ENCODE peak calls at places on chromosomes 16 and 17, in five cellular contexts. R is HFFc6, E is GM10248, N is heart right ventricle, I is tibial nerve. L is an unnamed sample.

GRCh38 chr16:89020068-89020924 is 43.3 kb upstream of the CBFA2T3 start:
- DNase-seq in R (no peak), E (peak), N (no peak), I (no peak), L (no peak)

GRCh38 chr16:12674096-12674495 is 129.6 kb downstream of the CPPED1 start:
- DNase-seq in R (peak), E (no peak), N (no peak), I (no peak), L (no peak)

GRCh38 chr17:44672479-44673093 is 16.3 kb downstream of the MEIOC start:
- DNase-seq in R (peak), E (peak), N (no peak), I (no peak), L (no peak)

GRCh38 chr16:50303605-50304466 is 37.5 kb downstream of the ADCY7 start:
- DNase-seq in R (no peak), E (no peak), N (no peak), I (no peak), L (peak)

GRCh38 chr16:85037050-85037410 is 9.4 kb downstream of the KIAA0513 start:
- DNase-seq in R (peak), E (no peak), N (no peak), I (no peak), L (no peak)

GRCh38 chr16:85018529-85019236 is 7.3 kb upstream of the ZDHHC7 start:
- DNase-seq in R (no peak), E (no peak), N (no peak), I (no peak), L (no peak)

GRCh38 chr16:53745126-53745525 is 41.2 kb downstream of the FTO start:
- DNase-seq in R (peak), E (no peak), N (no peak), I (no peak), L (no peak)

GRCh38 chr16:54342966-54343365 is 56.4 kb upstream of the IRX3 start:
- DNase-seq in R (peak), E (no peak), N (no peak), I (no peak), L (no peak)

GRCh38 chr16:67546091-67546501 is 16.2 kb upstream of the CTCF start:
- DNase-seq in R (no peak), E (no peak), N (no peak), I (no peak), L (no peak)

GRCh38 chr16:363110-364090 is 6.9 kb downstream of the MRPL28 start:
- DNase-seq in R (no peak), E (no peak), N (no peak), I (no peak), L (no peak)

GRCh38 chr16:8464979-8465378 is 125.3 kb downstream of the TMEM114 start:
- DNase-seq in R (no peak), E (no peak), N (no peak), I (no peak), L (no peak)

GRCh38 chr16:2520784-2521577 is 810 bp downstream of the AMDHD2 start:
- DNase-seq in R (no peak), E (peak), N (peak), I (no peak), L (peak)

GRCh38 chr16:2517954-2518605 is 2.1 kb upstream of the AMDHD2 start:
- DNase-seq in R (no peak), E (no peak), N (peak), I (no peak), L (no peak)

GRCh38 chr16:2520097-2520783 is at the start of gene AMDHD2:
- DNase-seq in R (peak), E (peak), N (peak), I (peak), L (peak)

GRCh38 chr16:2519711-2520080 is 475 bp upstream of the AMDHD2 start:
- DNase-seq in R (no peak), E (no peak), N (peak), I (no peak), L (no peak)

DNA sequence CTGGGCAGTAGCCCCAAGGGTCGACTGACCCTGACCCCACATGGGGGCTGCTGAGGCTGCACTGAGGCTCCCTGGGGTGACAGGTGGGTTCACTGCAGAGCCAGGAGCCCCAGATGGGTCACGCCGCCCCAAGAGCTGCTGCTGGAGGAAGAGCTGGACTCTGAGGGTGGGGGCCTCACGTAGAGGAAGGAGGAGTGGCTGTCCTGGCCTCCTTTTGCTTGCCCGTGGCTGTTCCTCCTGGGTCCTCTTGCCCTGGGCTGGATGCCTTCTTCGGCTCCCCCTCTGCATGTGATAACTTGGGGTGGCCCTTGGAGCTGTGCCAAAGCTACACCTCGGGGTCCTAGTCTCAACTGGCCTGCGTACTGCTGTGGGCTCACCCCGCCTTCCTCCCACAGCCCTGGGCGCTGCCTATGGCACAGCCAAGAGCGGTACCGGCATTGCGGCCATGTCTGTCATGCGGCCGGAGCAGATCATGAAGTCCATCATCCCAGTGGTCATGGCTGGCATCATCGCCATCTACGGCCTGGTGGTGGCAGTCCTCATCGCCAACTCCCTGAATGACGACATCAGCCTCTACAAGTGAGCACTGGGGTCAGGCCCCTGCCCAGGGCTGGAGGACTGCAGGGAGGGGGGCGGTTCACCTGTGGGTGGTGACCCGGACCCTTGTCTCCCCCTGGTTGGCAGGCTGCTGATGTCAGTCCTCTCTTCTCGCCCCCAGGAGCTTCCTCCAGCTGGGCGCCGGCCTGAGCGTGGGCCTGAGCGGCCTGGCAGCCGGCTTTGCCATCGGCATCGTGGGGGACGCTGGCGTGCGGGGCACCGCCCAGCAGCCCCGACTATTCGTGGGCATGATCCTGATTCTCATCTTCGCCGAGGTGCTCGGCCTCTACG is 1.1 kb upstream of the AMDHD2 start:
- DNase-seq in R (no peak), E (no peak), N (no peak), I (no peak), L (no peak)
- TF ChIP-seq CTCF in R (no peak), E (no peak), N (no peak), I (no peak), L (no peak)

GRCh38 chr16:81994485-81994884 is 16.8 kb downstream of the SDR42E1 start:
- DNase-seq in R (no peak), E (no peak), N (no peak), I (no peak), L (no peak)
- TF ChIP-seq CTCF in R (peak), E (no peak), N (no peak), I (no peak), L (no peak)

GRCh38 chr17:7586673-7587419 is 3.0 kb downstream of the SOX15 start:
- DNase-seq in R (no peak), E (no peak), N (no peak), I (no peak), L (no peak)
- TF ChIP-seq CTCF in R (peak), E (no peak), N (no peak), I (no peak), L (no peak)

DNA sequence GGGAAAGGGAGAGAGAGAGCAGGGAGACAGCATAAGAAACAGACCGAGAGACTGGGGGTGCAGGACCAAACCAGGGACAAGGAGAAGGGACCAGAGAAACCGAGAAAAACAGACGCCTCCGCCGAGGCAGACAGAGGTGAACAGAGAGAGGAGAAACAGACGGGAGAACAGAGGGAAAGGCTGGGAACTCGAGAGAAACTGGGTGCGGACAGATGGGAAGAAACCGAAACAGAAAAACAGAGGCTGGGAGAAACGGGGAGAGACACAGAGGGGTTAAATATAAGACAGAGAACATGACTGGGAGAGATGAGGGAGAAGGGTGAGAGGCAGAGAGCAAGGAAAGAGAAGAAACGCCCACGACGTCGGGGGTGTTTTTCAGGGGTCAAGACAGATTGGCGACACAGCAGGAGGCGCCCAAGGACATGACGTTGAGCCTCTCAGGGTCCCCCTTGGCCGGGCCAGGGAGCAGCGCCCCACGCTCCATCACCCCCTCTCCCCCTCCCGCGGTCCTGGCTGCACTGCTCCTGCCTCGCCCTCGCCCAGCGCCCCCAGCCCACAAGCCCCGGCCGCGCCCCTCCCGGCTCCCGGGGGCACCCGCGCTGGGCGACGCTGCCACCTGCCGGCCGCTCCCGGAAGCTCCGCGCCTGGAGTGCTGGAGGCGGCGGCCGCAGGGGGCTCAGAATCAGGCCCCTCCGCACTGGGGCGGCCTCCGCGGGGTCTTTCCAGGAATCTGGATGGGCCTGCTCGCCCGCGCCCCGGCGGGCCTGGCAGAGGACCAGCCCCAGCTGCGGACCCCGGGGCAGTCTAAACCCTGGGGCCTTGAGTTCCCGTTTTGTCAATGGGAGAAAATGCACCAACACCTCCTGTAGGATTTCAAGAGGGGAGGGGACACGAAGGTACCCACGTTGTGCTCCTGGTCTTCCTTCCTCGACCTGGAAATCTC is 1.3 kb upstream of the TMEM92 start:
- DNase-seq in R (peak), E (peak), N (peak), I (no peak), L (peak)
- TF ChIP-seq CTCF in R (peak), E (peak), N (peak), I (peak), L (peak)

DNA sequence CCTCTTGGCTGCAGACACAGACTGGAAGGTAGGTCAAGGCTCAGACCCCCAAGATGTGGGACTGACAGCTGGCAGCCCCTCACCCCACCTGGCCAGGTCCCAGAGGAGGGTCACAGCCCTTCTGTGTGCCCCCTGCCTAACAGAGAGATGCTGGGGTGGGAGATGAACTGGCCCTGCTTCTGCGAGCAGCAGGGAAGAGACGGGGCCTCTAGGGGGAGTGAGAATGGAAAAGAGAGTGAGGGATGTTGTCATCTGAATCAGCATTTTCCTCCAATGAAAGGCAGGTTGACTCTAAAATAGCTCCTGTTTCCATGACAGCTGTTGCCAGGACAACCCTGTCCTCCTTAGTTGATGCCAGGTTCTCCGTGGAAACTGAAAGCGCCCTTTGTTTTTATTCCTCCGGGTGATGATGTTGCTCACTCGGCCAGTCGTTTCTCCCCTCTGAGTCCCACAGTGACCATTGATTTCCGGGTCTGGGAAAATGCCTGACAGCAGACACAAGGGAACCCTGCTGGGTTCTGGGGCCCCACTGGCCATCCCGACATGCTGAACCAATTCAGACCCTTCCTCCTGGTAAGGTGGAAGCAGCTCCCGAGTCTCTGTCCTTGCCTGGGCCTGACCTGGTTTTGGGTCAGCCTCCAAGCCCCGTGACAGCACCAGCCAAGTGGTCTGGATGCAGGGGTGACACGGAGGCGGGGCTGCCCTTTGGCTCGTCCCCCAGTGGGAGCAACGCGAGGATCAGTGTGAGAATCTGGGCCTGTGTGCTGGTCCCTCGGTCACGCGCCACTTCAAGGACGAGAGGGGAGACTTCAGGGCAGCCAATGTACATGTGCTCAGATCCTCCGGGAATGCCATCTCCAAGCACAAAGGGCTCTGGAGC is 4.7 kb upstream of the NDRG4 start:
- DNase-seq in R (peak), E (peak), N (peak), I (peak), L (no peak)
- TF ChIP-seq CTCF in R (peak), E (peak), N (peak), I (peak), L (no peak)

GRCh38 chr17:28426081-28426519 is 20.1 kb upstream of the SLC46A1 start:
- DNase-seq in R (no peak), E (no peak), N (no peak), I (no peak), L (no peak)
- TF ChIP-seq CTCF in R (peak), E (no peak), N (peak), I (no peak), L (no peak)